ENCODE peak calls at places on chromosome 12, in eight cellular contexts. W, A, Z, N, G, B, P and R are unnamed samples.

GRCh38 chr12:55717397-55718007 is 1.7 kb downstream of the BLOC1S1 start:
- DNase-seq in B (no peak), N (no peak), W (peak; percentile 90), A (no peak), Z (no peak), G (no peak), P (no peak), R (peak; percentile 35)

GRCh38 chr12:128449146-128449894 is 182.3 kb downstream of the TMEM132C start:
- DNase-seq in W (no peak), A (peak; percentile 7), Z (no peak), P (no peak), G (no peak), B (no peak), N (no peak), R (no peak)

GRCh38 chr12:23084236-23084995 is 459.4 kb downstream of the ETNK1 start:
- DNase-seq in P (no peak), A (no peak), Z (no peak), W (peak; percentile 95), B (no peak), G (peak; percentile 0), N (peak; percentile 0), R (peak; percentile 100)

GRCh38 chr12:95998611-95999300 is 2.6 kb upstream of the HAL start:
- DNase-seq in W (peak; percentile 18), Z (peak; percentile 23), G (peak; percentile 65), B (no peak), P (no peak), A (peak; percentile 79), N (peak; percentile 28), R (peak; percentile 46)

GRCh38 chr12:85695316-85695715 is 140.9 kb downstream of the RASSF9 start:
- DNase-seq in A (no peak), Z (no peak), N (no peak), B (no peak), G (no peak), P (no peak), W (no peak), R (no peak)

GRCh38 chr12:117294206-117294605 is 67.2 kb downstream of the NOS1 start:
- DNase-seq in A (no peak), P (no peak), Z (no peak), W (peak; percentile 78), N (no peak), B (no peak), G (no peak), R (peak; percentile 95)

GRCh38 chr12:12985817-12986408 is 14.2 kb downstream of the HEBP1 start:
- DNase-seq in N (no peak), G (peak; percentile 77), Z (no peak), B (no peak), A (no peak), W (no peak), P (peak; percentile 70), R (peak; percentile 26)

GRCh38 chr12:87385322-87385721 is 643.9 kb downstream of the C12orf50 start:
- DNase-seq in B (no peak), A (no peak), G (no peak), Z (no peak), W (no peak), N (no peak), P (no peak), R (no peak)

GRCh38 chr12:39402922-39403321 is 40.0 kb downstream of the KIF21A start:
- DNase-seq in A (no peak), P (no peak), G (no peak), W (no peak), B (no peak), N (no peak), Z (no peak), R (no peak)

GRCh38 chr12:114673169-114673833 is 10.7 kb downstream of the TBX3 start:
- DNase-seq in G (no peak), Z (no peak), B (no peak), W (no peak), P (no peak), N (no peak), A (no peak), R (no peak)

GRCh38 chr12:106971065-106971464 is 15.4 kb downstream of the TMEM263 start:
- DNase-seq in N (no peak), G (no peak), B (no peak), P (no peak), Z (no peak), W (no peak), A (no peak), R (no peak)

GRCh38 chr12:31959701-31960391 is 631 bp downstream of the RESF1 start:
- DNase-seq in Z (peak; percentile 51), N (peak; percentile 21), P (peak; percentile 64), W (peak; percentile 3), A (peak; percentile 59), B (peak; percentile 52), G (peak; percentile 79), R (peak; percentile 89)

GRCh38 chr12:50110127-50110761 is 1.8 kb upstream of the COX14 start:
- DNase-seq in W (no peak), Z (no peak), B (no peak), N (no peak), P (no peak), G (no peak), A (no peak), R (no peak)

GRCh38 chr12:54350743-54351142 is 13.5 kb downstream of the GPR84 start:
- DNase-seq in W (no peak), G (peak; percentile 18), A (no peak), Z (no peak), B (no peak), N (no peak), P (no peak), R (no peak)

GRCh38 chr12:29337325-29337724 is 43.6 kb downstream of the ERGIC2 start:
- DNase-seq in G (no peak), A (no peak), P (no peak), B (no peak), W (no peak), Z (no peak), N (no peak), R (no peak)

GRCh38 chr12:112170376-112170775 is 45.0 kb downstream of the TRAFD1 start:
- DNase-seq in B (no peak), Z (peak; percentile 2), W (no peak), N (no peak), A (no peak), G (peak; percentile 19), P (no peak), R (no peak)

GRCh38 chr12:12474931-12475485 is 87.7 kb downstream of the DUSP16 start:
- DNase-seq in P (no peak), G (peak; percentile 76), Z (peak; percentile 41), B (peak; percentile 41), W (no peak), A (no peak), N (no peak), R (no peak)

GRCh38 chr12:13573698-13574321 is 377.3 kb downstream of the EMP1 start:
- DNase-seq in G (no peak), B (no peak), N (peak; percentile 64), P (no peak), A (no peak), W (no peak), Z (no peak), R (no peak)

GRCh38 chr12:111546758-111547383 is 52.2 kb downstream of the ATXN2 start:
- DNase-seq in P (no peak), A (no peak), B (no peak), G (peak; percentile 43), W (no peak), Z (peak; percentile 3), N (no peak), R (no peak)

GRCh38 chr12:132482771-132483170 is 7.2 kb upstream of the FBRSL1 start:
- DNase-seq in P (no peak), N (no peak), G (no peak), B (no peak), W (no peak), Z (no peak), A (no peak), R (no peak)

GRCh38 chr12:48786591-48787544 is 2.0 kb downstream of the ADCY6 start:
- DNase-seq in A (no peak), N (no peak), Z (no peak), B (no peak), W (no peak), G (no peak), P (no peak), R (no peak)

GRCh38 chr12:87439990-87440827 is 589.0 kb downstream of the C12orf50 start:
- DNase-seq in W (no peak), G (no peak), Z (no peak), N (peak; percentile 30), B (no peak), A (no peak), P (no peak), R (no peak)

GRCh38 chr12:64696065-64696741 is 63.0 kb downstream of the GNS start:
- DNase-seq in A (peak; percentile 48), W (no peak), N (no peak), B (no peak), Z (no peak), P (no peak), G (peak; percentile 45), R (peak; percentile 31)

GRCh38 chr12:55972045-55972843 is 1.6 kb upstream of the RAB5B start:
- DNase-seq in A (peak; percentile 22), B (no peak), N (peak; percentile 26), W (no peak), Z (no peak), P (no peak), G (no peak), R (no peak)

GRCh38 chr12:89087149-89087834 is 265.0 kb downstream of the DUSP6 start:
- DNase-seq in G (no peak), P (no peak), B (no peak), A (no peak), N (no peak), Z (no peak), W (no peak), R (no peak)

GRCh38 chr12:48569946-48570345 is at the start of gene LALBA:
- DNase-seq in A (peak; percentile 8), N (no peak), Z (no peak), P (no peak), G (no peak), W (no peak), B (no peak), R (no peak)

GRCh38 chr12:127294651-127295205 is 972.2 kb upstream of the TMEM132C start:
- DNase-seq in P (peak; percentile 15), B (no peak), W (no peak), Z (no peak), N (no peak), G (no peak), A (no peak), R (no peak)

GRCh38 chr12:95177201-95177768 is 40.0 kb downstream of the FGD6 start:
- DNase-seq in A (no peak), P (no peak), G (peak; percentile 72), Z (no peak), N (no peak), B (no peak), W (no peak), R (no peak)

GRCh38 chr12:104108755-104109445 is 29.1 kb downstream of the NFYB start:
- DNase-seq in W (peak; percentile 40), G (peak; percentile 91), Z (peak; percentile 82), N (peak; percentile 58), A (peak; percentile 92), P (peak; percentile 87), B (peak; percentile 63), R (peak; percentile 64)

GRCh38 chr12:6171409-6172015 is 28.7 kb upstream of the CD9 start:
- DNase-seq in W (no peak), N (no peak), Z (no peak), B (no peak), G (peak; percentile 86), P (no peak), A (no peak), R (no peak)

GRCh38 chr12:18655351-18655750 is 82.5 kb downstream of the PLCZ1 start:
- DNase-seq in G (no peak), A (no peak), N (no peak), W (no peak), B (no peak), Z (no peak), P (no peak), R (no peak)

GRCh38 chr12:50056629-50056976 is 793 bp upstream of the ASIC1 start:
- DNase-seq in B (no peak), N (no peak), A (no peak), W (no peak), G (no peak), P (no peak), Z (no peak), R (no peak)

GRCh38 chr12:117489671-117490070 is 128.2 kb upstream of the NOS1 start:
- DNase-seq in W (no peak), P (no peak), G (no peak), A (no peak), N (peak; percentile 34), B (no peak), Z (no peak), R (no peak)

GRCh38 chr12:57837779-57838562 is 8.6 kb downstream of the CTDSP2 start:
- DNase-seq in G (no peak), P (no peak), N (no peak), A (no peak), B (no peak), W (no peak), Z (no peak), R (no peak)